ENCODE peak calls at places on chromosomes 3 and 15, in eight cellular contexts. One of them, this sample, is unnamed.

GRCh38 chr3:126394179-126394976 is at the start of gene CFAP100:
- DNase-seq in foreskin fibroblast: peak
- DNase-seq in body of pancreas: peak
- DNase-seq in epithelial cell of proximal tubule: no peak
- DNase-seq in activated gamma-delta T cell treated with Interleukin-2 at 50 U/mL for 16 hours: no peak
- DNase-seq in GM23248: peak
- DNase-seq in hippocampal formation: no peak
- DNase-seq in NCI-H2171 treated with DMSO at 0.1 percent for 48 hours: peak
- DNase-seq in this sample: no peak

GRCh38 chr3:178736300-178736699 is 200.1 kb downstream of the KCNMB2 start:
- DNase-seq in foreskin fibroblast: no peak
- DNase-seq in body of pancreas: no peak
- DNase-seq in epithelial cell of proximal tubule: no peak
- DNase-seq in activated gamma-delta T cell treated with Interleukin-2 at 50 U/mL for 16 hours: no peak
- DNase-seq in GM23248: no peak
- DNase-seq in hippocampal formation: no peak
- DNase-seq in NCI-H2171 treated with DMSO at 0.1 percent for 48 hours: no peak
- DNase-seq in this sample: no peak

GRCh38 chr15:43515731-43516130 is 1.7 kb upstream of the MAP1A start:
- DNase-seq in foreskin fibroblast: no peak
- DNase-seq in body of pancreas: no peak
- DNase-seq in epithelial cell of proximal tubule: no peak
- DNase-seq in activated gamma-delta T cell treated with Interleukin-2 at 50 U/mL for 16 hours: no peak
- DNase-seq in GM23248: no peak
- DNase-seq in hippocampal formation: no peak
- DNase-seq in NCI-H2171 treated with DMSO at 0.1 percent for 48 hours: no peak
- DNase-seq in this sample: no peak

GRCh38 chr15:48507416-48508065 is 138.0 kb downstream of the FBN1 start:
- DNase-seq in foreskin fibroblast: peak
- DNase-seq in body of pancreas: peak
- DNase-seq in epithelial cell of proximal tubule: peak
- DNase-seq in activated gamma-delta T cell treated with Interleukin-2 at 50 U/mL for 16 hours: no peak
- DNase-seq in GM23248: peak
- DNase-seq in hippocampal formation: peak
- DNase-seq in NCI-H2171 treated with DMSO at 0.1 percent for 48 hours: peak
- DNase-seq in this sample: peak

GRCh38 chr3:13359916-13360315 is 60.2 kb downstream of the NUP210 start:
- DNase-seq in foreskin fibroblast: no peak
- DNase-seq in body of pancreas: no peak
- DNase-seq in epithelial cell of proximal tubule: no peak
- DNase-seq in activated gamma-delta T cell treated with Interleukin-2 at 50 U/mL for 16 hours: no peak
- DNase-seq in GM23248: no peak
- DNase-seq in hippocampal formation: no peak
- DNase-seq in NCI-H2171 treated with DMSO at 0.1 percent for 48 hours: no peak
- DNase-seq in this sample: no peak

GRCh38 chr3:160956785-160957184 is 148.4 kb downstream of the B3GALNT1 start:
- DNase-seq in foreskin fibroblast: peak
- DNase-seq in body of pancreas: no peak
- DNase-seq in epithelial cell of proximal tubule: no peak
- DNase-seq in activated gamma-delta T cell treated with Interleukin-2 at 50 U/mL for 16 hours: no peak
- DNase-seq in GM23248: peak
- DNase-seq in hippocampal formation: no peak
- DNase-seq in NCI-H2171 treated with DMSO at 0.1 percent for 48 hours: no peak
- DNase-seq in this sample: no peak

GRCh38 chr3:56629044-56629443 is 54.0 kb downstream of the TASOR start:
- DNase-seq in foreskin fibroblast: no peak
- DNase-seq in body of pancreas: no peak
- DNase-seq in epithelial cell of proximal tubule: peak
- DNase-seq in activated gamma-delta T cell treated with Interleukin-2 at 50 U/mL for 16 hours: no peak
- DNase-seq in GM23248: no peak
- DNase-seq in hippocampal formation: no peak
- DNase-seq in NCI-H2171 treated with DMSO at 0.1 percent for 48 hours: no peak
- DNase-seq in this sample: no peak

GRCh38 chr15:101148881-101149664 is 102.8 kb downstream of the CHSY1 start:
- DNase-seq in foreskin fibroblast: no peak
- DNase-seq in body of pancreas: no peak
- DNase-seq in epithelial cell of proximal tubule: no peak
- DNase-seq in activated gamma-delta T cell treated with Interleukin-2 at 50 U/mL for 16 hours: no peak
- DNase-seq in GM23248: no peak
- DNase-seq in hippocampal formation: no peak
- DNase-seq in NCI-H2171 treated with DMSO at 0.1 percent for 48 hours: no peak
- DNase-seq in this sample: no peak

GRCh38 chr3:99678023-99678422 is 39.6 kb downstream of the COL8A1 start:
- DNase-seq in foreskin fibroblast: peak
- DNase-seq in body of pancreas: no peak
- DNase-seq in epithelial cell of proximal tubule: no peak
- DNase-seq in activated gamma-delta T cell treated with Interleukin-2 at 50 U/mL for 16 hours: no peak
- DNase-seq in GM23248: peak
- DNase-seq in hippocampal formation: no peak
- DNase-seq in NCI-H2171 treated with DMSO at 0.1 percent for 48 hours: no peak
- DNase-seq in this sample: no peak

GRCh38 chr15:38455096-38455495 is 1.2 kb downstream of the FAM98B start:
- DNase-seq in foreskin fibroblast: peak
- DNase-seq in body of pancreas: no peak
- DNase-seq in epithelial cell of proximal tubule: no peak
- DNase-seq in activated gamma-delta T cell treated with Interleukin-2 at 50 U/mL for 16 hours: no peak
- DNase-seq in GM23248: peak
- DNase-seq in hippocampal formation: no peak
- DNase-seq in NCI-H2171 treated with DMSO at 0.1 percent for 48 hours: peak
- DNase-seq in this sample: no peak

GRCh38 chr3:31733234-31733667 is 200.5 kb downstream of the STT3B start:
- DNase-seq in foreskin fibroblast: no peak
- DNase-seq in body of pancreas: peak
- DNase-seq in epithelial cell of proximal tubule: no peak
- DNase-seq in activated gamma-delta T cell treated with Interleukin-2 at 50 U/mL for 16 hours: no peak
- DNase-seq in GM23248: no peak
- DNase-seq in hippocampal formation: no peak
- DNase-seq in NCI-H2171 treated with DMSO at 0.1 percent for 48 hours: peak
- DNase-seq in this sample: no peak

GRCh38 chr3:46442591-46443530 is 21.8 kb downstream of the LTF start:
- DNase-seq in foreskin fibroblast: peak
- DNase-seq in body of pancreas: peak
- DNase-seq in epithelial cell of proximal tubule: no peak
- DNase-seq in activated gamma-delta T cell treated with Interleukin-2 at 50 U/mL for 16 hours: peak
- DNase-seq in GM23248: peak
- DNase-seq in hippocampal formation: peak
- DNase-seq in NCI-H2171 treated with DMSO at 0.1 percent for 48 hours: peak
- DNase-seq in this sample: peak